ENCODE peak calls at places on chromosomes 16 and 17, in five cellular contexts. One of them, this sample, is unnamed.

GRCh38 chr17:29687601-29688000 is 64.9 kb upstream of the CORO6 start:
- DNase-seq in endothelial cell: no peak
- DNase-seq in nucleus accumbens: no peak
- DNase-seq in NCI-H1048: no peak
- DNase-seq in mesenteric fat pad: no peak
- DNase-seq in this sample: no peak

GRCh38 chr17:82126479-82127314 is 28.7 kb upstream of the FASN start:
- DNase-seq in endothelial cell: no peak
- DNase-seq in nucleus accumbens: no peak
- DNase-seq in NCI-H1048: no peak
- DNase-seq in mesenteric fat pad: no peak
- DNase-seq in this sample: no peak

GRCh38 chr17:67824735-67825626 is at the start of gene BPTF:
- DNase-seq in endothelial cell: peak
- DNase-seq in nucleus accumbens: peak
- DNase-seq in NCI-H1048: peak
- DNase-seq in mesenteric fat pad: peak
- DNase-seq in this sample: peak

GRCh38 chr17:3626831-3627565 is 9.1 kb downstream of the SHPK start:
- DNase-seq in endothelial cell: no peak
- DNase-seq in nucleus accumbens: no peak
- DNase-seq in NCI-H1048: no peak
- DNase-seq in mesenteric fat pad: no peak
- DNase-seq in this sample: no peak

GRCh38 chr16:23877107-23878070 is 41.6 kb downstream of the PRKCB start:
- DNase-seq in endothelial cell: no peak
- DNase-seq in nucleus accumbens: no peak
- DNase-seq in NCI-H1048: no peak
- DNase-seq in mesenteric fat pad: no peak
- DNase-seq in this sample: no peak

GRCh38 chr16:28192811-28193529 is 18.8 kb downstream of the XPO6 start:
- DNase-seq in endothelial cell: no peak
- DNase-seq in nucleus accumbens: no peak
- DNase-seq in NCI-H1048: no peak
- DNase-seq in mesenteric fat pad: no peak
- DNase-seq in this sample: no peak

GRCh38 chr16:86673090-86673955 is 95.0 kb downstream of the FOXL1 start:
- DNase-seq in endothelial cell: no peak
- DNase-seq in nucleus accumbens: no peak
- DNase-seq in NCI-H1048: no peak
- DNase-seq in mesenteric fat pad: no peak
- DNase-seq in this sample: no peak

GRCh38 chr16:56409195-56409594 is 16.1 kb downstream of the AMFR start:
- DNase-seq in endothelial cell: no peak
- DNase-seq in nucleus accumbens: no peak
- DNase-seq in NCI-H1048: no peak
- DNase-seq in mesenteric fat pad: no peak
- DNase-seq in this sample: no peak

GRCh38 chr16:50248845-50249244 is 17.5 kb upstream of the ADCY7 start:
- DNase-seq in endothelial cell: no peak
- DNase-seq in nucleus accumbens: no peak
- DNase-seq in NCI-H1048: no peak
- DNase-seq in mesenteric fat pad: peak
- DNase-seq in this sample: no peak

GRCh38 chr17:32310927-32311568 is 30.9 kb downstream of the C17orf75 start:
- DNase-seq in endothelial cell: no peak
- DNase-seq in nucleus accumbens: no peak
- DNase-seq in NCI-H1048: no peak
- DNase-seq in mesenteric fat pad: no peak
- DNase-seq in this sample: no peak

GRCh38 chr16:81879625-81880024 is 100.5 kb downstream of the PLCG2 start:
- DNase-seq in endothelial cell: no peak
- DNase-seq in nucleus accumbens: no peak
- DNase-seq in NCI-H1048: no peak
- DNase-seq in mesenteric fat pad: no peak
- DNase-seq in this sample: no peak

This sample was measured in coronary artery.